ENCODE peak calls at places on chromosomes 16 and 17, in nine cellular contexts. One of them, this sample, is unnamed.

GRCh38 chr17:45300060-45300751 is 16.6 kb downstream of the MAP3K14 start:
- DNase-seq in head of caudate nucleus: no peak
- DNase-seq in progenitor cell of endocrine pancreas: no peak
- DNase-seq in Right ventricle myocardium superior: peak
- DNase-seq in hippocampal formation: no peak
- DNase-seq in central memory CD8-positive, alpha-beta T cell: no peak
- DNase-seq in activated CD4-positive, alpha-beta T cell treated with anti-CD3 and anti-CD28 coated beads, Interleukin-2, amount 50 U/mL, for 4 hours: no peak
- DNase-seq in SHP77: no peak
- DNase-seq in RPMI7951: no peak
- DNase-seq in this sample: no peak

GRCh38 chr17:40091691-40092397 is 8.5 kb downstream of the NR1D1 start:
- DNase-seq in head of caudate nucleus: peak
- DNase-seq in progenitor cell of endocrine pancreas: no peak
- DNase-seq in Right ventricle myocardium superior: peak
- DNase-seq in hippocampal formation: no peak
- DNase-seq in central memory CD8-positive, alpha-beta T cell: no peak
- DNase-seq in activated CD4-positive, alpha-beta T cell treated with anti-CD3 and anti-CD28 coated beads, Interleukin-2, amount 50 U/mL, for 4 hours: no peak
- DNase-seq in SHP77: no peak
- DNase-seq in RPMI7951: no peak
- DNase-seq in this sample: no peak

GRCh38 chr17:64611374-64611773 is 50.7 kb downstream of the SMURF2 start:
- DNase-seq in head of caudate nucleus: no peak
- DNase-seq in progenitor cell of endocrine pancreas: no peak
- DNase-seq in Right ventricle myocardium superior: no peak
- DNase-seq in hippocampal formation: no peak
- DNase-seq in central memory CD8-positive, alpha-beta T cell: no peak
- DNase-seq in activated CD4-positive, alpha-beta T cell treated with anti-CD3 and anti-CD28 coated beads, Interleukin-2, amount 50 U/mL, for 4 hours: no peak
- DNase-seq in SHP77: no peak
- DNase-seq in RPMI7951: no peak
- DNase-seq in this sample: no peak

GRCh38 chr16:19822534-19822933 is 62.1 kb downstream of the GPRC5B start:
- DNase-seq in head of caudate nucleus: no peak
- DNase-seq in progenitor cell of endocrine pancreas: no peak
- DNase-seq in Right ventricle myocardium superior: no peak
- DNase-seq in hippocampal formation: no peak
- DNase-seq in central memory CD8-positive, alpha-beta T cell: no peak
- DNase-seq in activated CD4-positive, alpha-beta T cell treated with anti-CD3 and anti-CD28 coated beads, Interleukin-2, amount 50 U/mL, for 4 hours: no peak
- DNase-seq in SHP77: no peak
- DNase-seq in RPMI7951: no peak
- DNase-seq in this sample: no peak

GRCh38 chr17:80732268-80732667 is 187.6 kb downstream of the RPTOR start:
- DNase-seq in head of caudate nucleus: peak
- DNase-seq in progenitor cell of endocrine pancreas: no peak
- DNase-seq in Right ventricle myocardium superior: no peak
- DNase-seq in hippocampal formation: no peak
- DNase-seq in central memory CD8-positive, alpha-beta T cell: no peak
- DNase-seq in activated CD4-positive, alpha-beta T cell treated with anti-CD3 and anti-CD28 coated beads, Interleukin-2, amount 50 U/mL, for 4 hours: no peak
- DNase-seq in SHP77: no peak
- DNase-seq in RPMI7951: peak
- DNase-seq in this sample: no peak

GRCh38 chr16:22659933-22660332 is 149.2 kb downstream of the NPIPB5 start:
- DNase-seq in head of caudate nucleus: no peak
- DNase-seq in progenitor cell of endocrine pancreas: no peak
- DNase-seq in Right ventricle myocardium superior: no peak
- DNase-seq in hippocampal formation: no peak
- DNase-seq in central memory CD8-positive, alpha-beta T cell: no peak
- DNase-seq in activated CD4-positive, alpha-beta T cell treated with anti-CD3 and anti-CD28 coated beads, Interleukin-2, amount 50 U/mL, for 4 hours: no peak
- DNase-seq in SHP77: no peak
- DNase-seq in RPMI7951: no peak
- DNase-seq in this sample: peak

GRCh38 chr16:21710938-21711337 is 47.2 kb downstream of the OTOA start:
- DNase-seq in head of caudate nucleus: no peak
- DNase-seq in progenitor cell of endocrine pancreas: no peak
- DNase-seq in Right ventricle myocardium superior: no peak
- DNase-seq in hippocampal formation: no peak
- DNase-seq in central memory CD8-positive, alpha-beta T cell: no peak
- DNase-seq in activated CD4-positive, alpha-beta T cell treated with anti-CD3 and anti-CD28 coated beads, Interleukin-2, amount 50 U/mL, for 4 hours: no peak
- DNase-seq in SHP77: no peak
- DNase-seq in RPMI7951: no peak
- DNase-seq in this sample: no peak

GRCh38 chr17:81346908-81347349 is 48.3 kb upstream of the BAHCC1 start:
- DNase-seq in head of caudate nucleus: no peak
- DNase-seq in progenitor cell of endocrine pancreas: no peak
- DNase-seq in Right ventricle myocardium superior: no peak
- DNase-seq in hippocampal formation: no peak
- DNase-seq in central memory CD8-positive, alpha-beta T cell: no peak
- DNase-seq in activated CD4-positive, alpha-beta T cell treated with anti-CD3 and anti-CD28 coated beads, Interleukin-2, amount 50 U/mL, for 4 hours: no peak
- DNase-seq in SHP77: no peak
- DNase-seq in RPMI7951: no peak
- DNase-seq in this sample: no peak

GRCh38 chr17:19024101-19025078 is 19.8 kb upstream of the FAM83G start:
- DNase-seq in head of caudate nucleus: no peak
- DNase-seq in progenitor cell of endocrine pancreas: no peak
- DNase-seq in Right ventricle myocardium superior: peak
- DNase-seq in hippocampal formation: no peak
- DNase-seq in central memory CD8-positive, alpha-beta T cell: no peak
- DNase-seq in activated CD4-positive, alpha-beta T cell treated with anti-CD3 and anti-CD28 coated beads, Interleukin-2, amount 50 U/mL, for 4 hours: no peak
- DNase-seq in SHP77: no peak
- DNase-seq in RPMI7951: peak
- DNase-seq in this sample: no peak

GRCh38 chr17:67003231-67003630 is 38.7 kb downstream of the CACNG4 start:
- DNase-seq in head of caudate nucleus: no peak
- DNase-seq in progenitor cell of endocrine pancreas: no peak
- DNase-seq in Right ventricle myocardium superior: no peak
- DNase-seq in hippocampal formation: no peak
- DNase-seq in central memory CD8-positive, alpha-beta T cell: no peak
- DNase-seq in activated CD4-positive, alpha-beta T cell treated with anti-CD3 and anti-CD28 coated beads, Interleukin-2, amount 50 U/mL, for 4 hours: no peak
- DNase-seq in SHP77: no peak
- DNase-seq in RPMI7951: no peak
- DNase-seq in this sample: no peak

GRCh38 chr16:30875881-30876791 is 17.7 kb downstream of the BCL7C start:
- DNase-seq in head of caudate nucleus: no peak
- DNase-seq in progenitor cell of endocrine pancreas: no peak
- DNase-seq in Right ventricle myocardium superior: no peak
- DNase-seq in hippocampal formation: peak
- DNase-seq in central memory CD8-positive, alpha-beta T cell: no peak
- DNase-seq in activated CD4-positive, alpha-beta T cell treated with anti-CD3 and anti-CD28 coated beads, Interleukin-2, amount 50 U/mL, for 4 hours: no peak
- DNase-seq in SHP77: no peak
- DNase-seq in RPMI7951: no peak
- DNase-seq in this sample: no peak

GRCh38 chr16:85502357-85502756 is 110.8 kb upstream of the GSE1 start:
- DNase-seq in head of caudate nucleus: no peak
- DNase-seq in progenitor cell of endocrine pancreas: no peak
- DNase-seq in Right ventricle myocardium superior: no peak
- DNase-seq in hippocampal formation: no peak
- DNase-seq in central memory CD8-positive, alpha-beta T cell: no peak
- DNase-seq in activated CD4-positive, alpha-beta T cell treated with anti-CD3 and anti-CD28 coated beads, Interleukin-2, amount 50 U/mL, for 4 hours: no peak
- DNase-seq in SHP77: no peak
- DNase-seq in RPMI7951: no peak
- DNase-seq in this sample: no peak

GRCh38 chr16:30786115-30786935 is 680 bp downstream of the ZNF629 start:
- DNase-seq in head of caudate nucleus: no peak
- DNase-seq in progenitor cell of endocrine pancreas: peak
- DNase-seq in Right ventricle myocardium superior: peak
- DNase-seq in hippocampal formation: no peak
- DNase-seq in central memory CD8-positive, alpha-beta T cell: no peak
- DNase-seq in activated CD4-positive, alpha-beta T cell treated with anti-CD3 and anti-CD28 coated beads, Interleukin-2, amount 50 U/mL, for 4 hours: no peak
- DNase-seq in SHP77: peak
- DNase-seq in RPMI7951: peak
- DNase-seq in this sample: peak